ENCODE peak calls at places on chromosome 12, in ten cellular contexts. L is K562, R is stomach, Y is HCT116, K is esophagus squamous epithelium, A is lower leg skin, U is A549, G is vagina, T is testis, J is heart left ventricle. S is an unnamed sample.

GRCh38 chr12:50222275-50222783 is 55.2 kb upstream of the CERS5 start:
- DNase-seq in L (peak; percentile 84), T (peak; percentile 75), Y (peak; percentile 52), A (peak; percentile 62), J (peak; percentile 57), R (peak; percentile 33), K (no peak), U (no peak), G (no peak), S (peak; percentile 24)

GRCh38 chr12:92362785-92363184 is 217.1 kb upstream of the BTG1 start:
- DNase-seq in T (no peak), J (no peak), Y (no peak), G (no peak), U (no peak), R (no peak), L (no peak), K (no peak), A (no peak), S (no peak)

GRCh38 chr12:10189653-10190052 is 10.8 kb downstream of the TMEM52B start:
- DNase-seq in K (no peak), R (no peak), G (no peak), A (no peak), J (no peak), U (no peak), T (peak; percentile 19), Y (no peak), L (no peak), S (no peak)

GRCh38 chr12:57142727-57143126 is 4.7 kb downstream of the LRP1-AS start:
- DNase-seq in U (no peak), K (no peak), L (no peak), Y (no peak), T (peak; percentile 63), R (no peak), J (no peak), A (no peak), G (no peak), S (no peak)

GRCh38 chr12:114006482-114007425 is 40.6 kb upstream of the RBM19 start:
- DNase-seq in L (no peak), G (no peak), K (no peak), A (no peak), T (no peak), U (no peak), Y (no peak), J (no peak), R (no peak), S (no peak)

GRCh38 chr12:53532026-53532425 is 24.7 kb upstream of the NPFF start:
- DNase-seq in Y (no peak), G (no peak), J (no peak), L (no peak), K (no peak), U (no peak), T (no peak), A (no peak), R (no peak), S (no peak)

GRCh38 chr12:94872671-94873367 is 130.7 kb downstream of the NDUFA12 start:
- DNase-seq in K (no peak), A (no peak), R (no peak), G (no peak), U (no peak), J (peak; percentile 7), L (no peak), Y (no peak), T (no peak), S (no peak)

GRCh38 chr12:68831272-68831671 is 23.3 kb downstream of the MDM2 start:
- DNase-seq in L (no peak), T (no peak), J (no peak), A (no peak), K (no peak), G (no peak), Y (no peak), U (no peak), R (no peak), S (no peak)

GRCh38 chr12:6489449-6489848 is 3.6 kb downstream of the MRPL51 start:
- DNase-seq in T (no peak), K (no peak), G (no peak), R (no peak), A (no peak), L (no peak), Y (no peak), U (no peak), J (no peak), S (no peak)

GRCh38 chr12:42445891-42446290 is 119.9 kb downstream of the PPHLN1 start:
- DNase-seq in Y (no peak), K (no peak), G (no peak), U (no peak), T (no peak), A (no peak), L (no peak), J (no peak), R (no peak), S (no peak)

GRCh38 chr12:42447371-42447786 is 121.4 kb downstream of the PPHLN1 start:
- DNase-seq in L (no peak), G (no peak), T (no peak), J (no peak), R (no peak), Y (no peak), K (no peak), A (no peak), U (no peak), S (no peak)

GRCh38 chr12:42444192-42444943 is 118.4 kb downstream of the PPHLN1 start:
- DNase-seq in J (no peak), T (no peak), L (peak; percentile 55), U (no peak), R (no peak), Y (no peak), A (no peak), K (no peak), G (no peak), S (no peak)

GRCh38 chr12:42448841-42449240 is 122.9 kb downstream of the PPHLN1 start:
- DNase-seq in U (no peak), G (no peak), A (no peak), R (no peak), L (no peak), J (no peak), T (no peak), Y (no peak), K (no peak), S (no peak)

DNA sequence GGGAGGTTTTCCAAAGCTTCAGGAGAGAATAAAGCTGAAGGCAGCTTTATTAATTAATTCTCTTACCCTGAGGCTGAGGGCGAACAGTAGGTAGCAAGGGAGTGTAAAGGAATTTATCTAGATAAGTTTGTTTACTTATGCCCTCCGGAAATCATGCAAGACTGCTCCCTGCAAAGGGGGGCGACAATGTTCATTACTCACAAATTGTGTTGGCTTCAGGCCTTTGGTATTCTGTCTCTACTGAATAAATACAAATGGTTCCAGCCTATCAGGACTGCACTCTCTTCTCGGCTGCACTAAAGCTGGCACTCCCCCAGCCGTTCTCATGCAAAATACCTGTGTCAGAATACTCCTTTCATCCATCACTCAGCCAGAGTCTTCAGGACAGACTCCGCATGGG is 120.8 kb downstream of the PPHLN1 start:
- DNase-seq in T (peak; percentile 22), J (no peak), R (no peak), L (no peak), U (no peak), A (no peak), K (no peak), Y (no peak), G (no peak), S (no peak)
- TF ChIP-seq POLR2A in T (no peak), J (no peak), R (no peak), L (no peak), U (no peak), A (no peak), K (no peak), Y (no peak), G (no peak), S (no peak)

GRCh38 chr12:77617818-77618217 is 212.9 kb upstream of the NAV3 start:
- DNase-seq in J (no peak), L (no peak), U (no peak), R (no peak), G (no peak), K (no peak), A (no peak), T (no peak), Y (no peak), S (no peak)

DNA sequence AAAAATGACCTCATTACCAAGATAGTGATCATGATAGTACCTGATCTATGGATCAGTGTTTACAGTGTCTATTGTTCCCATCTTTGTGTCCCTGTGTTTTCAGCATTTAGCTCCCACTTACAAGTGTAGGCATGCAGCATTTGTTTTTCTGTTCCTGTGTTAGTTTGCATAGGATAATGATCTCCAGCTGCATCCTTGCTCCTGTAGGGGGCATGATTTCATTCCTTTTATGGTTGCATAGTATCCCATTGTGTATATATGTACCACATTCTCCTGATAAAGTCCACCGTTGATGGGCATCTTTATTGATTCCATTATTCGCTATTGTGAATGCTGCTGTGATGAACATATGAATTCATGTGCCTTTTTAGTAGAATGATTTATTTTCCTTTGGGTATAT is 215.4 kb upstream of the NAV3 start:
- DNase-seq in Y (peak; percentile 6), G (no peak), L (peak; percentile 1), T (no peak), J (no peak), K (no peak), U (no peak), R (no peak), A (no peak), S (no peak)
- TF ChIP-seq CTCF in Y (peak; percentile 52), G (no peak), L (no peak), T (no peak), J (no peak), K (no peak), U (no peak), R (no peak), A (no peak), S (no peak)

GRCh38 chr12:51242896-51243295 is 4.3 kb downstream of the DAZAP2 start:
- DNase-seq in G (no peak), A (no peak), R (no peak), K (no peak), Y (no peak), T (no peak), L (no peak), J (no peak), U (no peak), S (no peak)

GRCh38 chr12:51247523-51248206 is 9.0 kb downstream of the DAZAP2 start:
- DNase-seq in T (no peak), J (no peak), L (no peak), K (no peak), R (no peak), A (no peak), Y (no peak), G (no peak), U (no peak), S (no peak)

GRCh38 chr12:51246254-51246853 is 7.7 kb downstream of the DAZAP2 start:
- DNase-seq in K (no peak), L (peak; percentile 88), G (no peak), U (no peak), J (peak; percentile 36), T (no peak), A (no peak), Y (no peak), R (no peak), S (no peak)

GRCh38 chr12:51244269-51244668 is 5.6 kb downstream of the DAZAP2 start:
- DNase-seq in T (no peak), U (no peak), A (no peak), K (no peak), G (no peak), J (no peak), L (no peak), Y (no peak), R (no peak), S (no peak)

GRCh38 chr12:51245476-51246253 is 7.0 kb downstream of the DAZAP2 start:
- DNase-seq in G (no peak), Y (no peak), A (no peak), R (no peak), K (no peak), U (no peak), T (no peak), L (no peak), J (no peak), S (no peak)
- TF ChIP-seq POLR2A in G (no peak), Y (no peak), A (no peak), R (no peak), K (no peak), U (no peak), T (no peak), L (no peak), J (no peak), S (no peak)

GRCh38 chr12:16449459-16449858 is 102.0 kb downstream of the MGST1 start:
- DNase-seq in K (no peak), A (no peak), R (no peak), U (no peak), G (no peak), J (no peak), T (no peak), Y (no peak), L (no peak), S (no peak)
- TF ChIP-seq CTCF in K (no peak), A (no peak), R (no peak), U (no peak), G (no peak), J (no peak), T (no peak), Y (peak; percentile 4), L (no peak), S (no peak)